ENCODE peak calls at places on chromosomes 6 and 20, in six cellular contexts. L, Y, G, Q, A and Z are unnamed samples.

GRCh38 chr20:8331740-8332412 is 199.8 kb downstream of the PLCB1 start:
- DNase-seq in G (peak; percentile 52), L (no peak), Y (peak; percentile 14), Q (no peak), A (no peak), Z (peak; percentile 19)

GRCh38 chr6:38004908-38005307 is 185.4 kb downstream of the ZFAND3 start:
- DNase-seq in Q (no peak), Y (no peak), L (no peak), G (no peak), A (no peak), Z (no peak)

GRCh38 chr20:57671662-57672061 is 38.2 kb downstream of the PMEPA1 start:
- DNase-seq in G (no peak), A (no peak), Y (no peak), L (no peak), Q (no peak), Z (no peak)

GRCh38 chr6:12296255-12296573 is 6.1 kb downstream of the EDN1 start:
- DNase-seq in G (peak; percentile 34), Q (no peak), A (no peak), Y (no peak), L (peak; percentile 91), Z (no peak)

GRCh38 chr20:64035066-64035932 is 683 bp upstream of the C20orf204 start:
- DNase-seq in G (no peak), L (no peak), Y (no peak), A (no peak), Q (no peak), Z (no peak)

GRCh38 chr6:136927313-136927712 is 5.2 kb downstream of the SLC35D3 start:
- DNase-seq in Y (no peak), G (peak; percentile 18), L (no peak), A (no peak), Q (no peak), Z (no peak)

GRCh38 chr6:65170273-65170672 is 536.8 kb downstream of the EYS start:
- DNase-seq in Y (no peak), L (no peak), Q (no peak), A (no peak), G (peak; percentile 13), Z (no peak)

GRCh38 chr6:75524322-75524972 is 30.8 kb upstream of the FILIP1 start:
- DNase-seq in L (peak; percentile 19), Y (no peak), G (peak; percentile 58), Q (no peak), A (no peak), Z (no peak)

GRCh38 chr6:78746457-78746856 is 120.9 kb upstream of the IRAK1BP1 start:
- DNase-seq in Q (no peak), Y (no peak), A (no peak), L (no peak), G (peak; percentile 17), Z (no peak)

GRCh38 chr6:80197474-80197873 is 91.0 kb downstream of the BCKDHB start:
- DNase-seq in L (peak; percentile 22), A (no peak), G (no peak), Q (no peak), Y (peak; percentile 24), Z (no peak)

GRCh38 chr6:139378882-139379341 is 4.5 kb upstream of the CITED2 start:
- DNase-seq in A (no peak), G (peak; percentile 74), Y (no peak), L (peak; percentile 87), Q (no peak), Z (no peak)

GRCh38 chr20:46680684-46681031 is 8.6 kb downstream of the TP53RK start:
- DNase-seq in G (no peak), L (no peak), Q (no peak), Y (no peak), A (no peak), Z (no peak)

GRCh38 chr20:50916257-50916656 is 15.0 kb downstream of the ADNP start:
- DNase-seq in Y (no peak), A (no peak), L (peak; percentile 73), Q (no peak), G (peak; percentile 44), Z (no peak)

GRCh38 chr6:127198549-127198948 is 68.1 kb upstream of the RNF146 start:
- DNase-seq in L (no peak), Y (no peak), A (no peak), Q (no peak), G (no peak), Z (no peak)

GRCh38 chr6:112909781-112910180 is 562.7 kb downstream of the RFPL4B start:
- DNase-seq in L (no peak), G (peak; percentile 43), A (no peak), Q (no peak), Y (no peak), Z (no peak)

GRCh38 chr6:90295854-90296345 is 743 bp downstream of the BACH2 start:
- DNase-seq in Q (peak; percentile 43), L (no peak), A (peak; percentile 64), Y (peak; percentile 66), G (peak; percentile 62), Z (peak; percentile 61)

GRCh38 chr6:37314803-37315515 is 38.8 kb upstream of the RNF8 start:
- DNase-seq in Y (no peak), A (peak; percentile 11), Q (no peak), G (peak; percentile 37), L (peak; percentile 53), Z (no peak)

GRCh38 chr6:105485456-105485855 is 82.6 kb upstream of the PREP start:
- DNase-seq in Y (no peak), Q (no peak), L (no peak), G (no peak), A (no peak), Z (no peak)

GRCh38 chr20:62828051-62828450 is 11.2 kb downstream of the COL9A3 start:
- DNase-seq in G (no peak), L (no peak), Y (no peak), A (no peak), Q (no peak), Z (no peak)

GRCh38 chr20:8078528-8078914 is 53.5 kb upstream of the PLCB1 start:
- DNase-seq in Q (no peak), L (no peak), A (no peak), Y (no peak), G (no peak), Z (no peak)

GRCh38 chr20:36941403-36941835 is 10.1 kb downstream of the SAMHD1 start:
- DNase-seq in L (peak; percentile 40), Y (no peak), Q (no peak), G (no peak), A (no peak), Z (no peak)